ENCODE peak calls at places on chromosome 21, in four cellular contexts. F is upper lobe of left lung, Y is adrenal gland, W is HCT116. X is an unnamed sample.

GRCh38 chr21:37183749-37184148 is 83.4 kb downstream of the VPS26C start:
- DNase-seq in F (no peak), Y (no peak), W (no peak), X (no peak)

GRCh38 chr21:36891692-36892091 is 74.8 kb downstream of the HLCS start:
- DNase-seq in F (no peak), Y (no peak), W (no peak), X (no peak)

GRCh38 chr21:17003221-17003620 is 509.6 kb upstream of the CXADR start:
- DNase-seq in F (no peak), Y (no peak), W (no peak), X (no peak)

GRCh38 chr21:43938751-43939442 is 73.2 kb upstream of the TRAPPC10 start:
- DNase-seq in F (peak; percentile 85), Y (peak; percentile 90), W (peak; percentile 27), X (peak; percentile 13)

GRCh38 chr21:41112740-41113692 is 54.9 kb upstream of the BACE2 start:
- DNase-seq in F (peak; percentile 46), Y (no peak), W (no peak), X (no peak)

GRCh38 chr21:44093761-44094160 is 13.4 kb upstream of the PWP2 start:
- DNase-seq in F (no peak), Y (peak; percentile 17), W (no peak), X (no peak)

GRCh38 chr21:44000360-44000759 is 11.7 kb upstream of the TRAPPC10 start:
- DNase-seq in F (no peak), Y (no peak), W (no peak), X (no peak)

GRCh38 chr21:18285379-18285778 is 40.7 kb downstream of the CHODL start:
- DNase-seq in F (no peak), Y (no peak), W (no peak), X (no peak)

GRCh38 chr21:36948686-36949085 is 17.8 kb downstream of the HLCS start:
- DNase-seq in F (no peak), Y (no peak), W (no peak), X (no peak)

GRCh38 chr21:36606292-36606982 is 92.5 kb upstream of the SIM2 start:
- DNase-seq in F (no peak), Y (no peak), W (no peak), X (no peak)

GRCh38 chr21:15686506-15686905 is 43.3 kb upstream of the USP25 start:
- DNase-seq in F (no peak), Y (no peak), W (no peak), X (no peak)

GRCh38 chr21:42467613-42467983 is 28.4 kb downstream of the RSPH1 start:
- DNase-seq in F (no peak), Y (no peak), W (no peak), X (no peak)

GRCh38 chr21:42461881-42462877 is 33.8 kb downstream of the RSPH1 start:
- DNase-seq in F (peak; percentile 36), Y (no peak), W (no peak), X (no peak)

GRCh38 chr21:42463861-42464515 is 32.0 kb downstream of the RSPH1 start:
- DNase-seq in F (peak; percentile 62), Y (peak; percentile 66), W (peak; percentile 92), X (no peak)

GRCh38 chr21:42466700-42467612 is 29.1 kb downstream of the RSPH1 start:
- DNase-seq in F (peak; percentile 22), Y (peak; percentile 60), W (peak; percentile 23), X (no peak)

DNA sequence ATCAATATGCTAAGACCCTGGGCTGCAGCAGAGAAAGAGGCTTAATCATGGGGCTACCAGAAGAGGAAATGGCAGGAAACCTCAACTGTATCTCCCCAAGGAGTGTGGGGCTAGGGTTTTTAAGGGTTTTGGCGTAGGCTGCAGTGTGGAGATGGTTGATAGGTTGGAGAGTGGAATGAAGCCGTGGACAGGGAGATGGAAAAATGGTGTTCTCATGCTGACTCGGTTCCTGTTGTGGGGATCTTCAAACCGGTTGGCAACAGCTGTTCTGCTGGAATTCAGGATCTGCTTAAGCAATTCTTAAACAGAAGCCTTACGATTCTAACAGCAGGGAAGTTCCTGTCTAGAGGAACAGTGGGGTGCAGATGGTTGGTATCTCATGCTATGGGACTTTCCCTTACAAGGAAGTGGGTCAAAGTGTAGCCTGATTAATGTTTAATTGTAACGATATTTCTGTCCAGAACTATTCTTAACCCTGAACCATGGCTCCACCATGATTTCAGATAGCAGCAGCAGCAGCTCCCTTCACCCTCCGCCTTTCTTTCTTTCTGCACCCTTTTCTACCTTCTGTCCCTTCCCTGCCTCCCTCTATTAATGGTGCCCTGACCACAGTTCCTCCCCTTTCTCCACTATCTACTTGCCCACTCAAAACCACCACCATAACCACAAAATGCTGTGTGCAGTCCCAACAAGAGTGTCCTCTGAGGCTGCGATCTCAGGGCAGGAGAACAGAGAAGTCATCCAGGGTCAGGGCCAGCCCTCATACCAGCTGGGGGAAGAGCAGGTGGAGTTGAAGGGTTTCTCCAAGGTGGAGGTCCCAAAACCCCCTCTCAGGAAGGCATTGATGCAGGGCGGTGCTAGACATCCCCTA is 30.8 kb downstream of the RSPH1 start:
- DNase-seq in F (peak; percentile 21), Y (no peak), W (no peak), X (no peak)
- TF ChIP-seq POLR2A in F (no peak), Y (no peak), W (no peak), X (no peak)

GRCh38 chr21:39315603-39316002 is 2.2 kb upstream of the BRWD1 start:
- DNase-seq in F (no peak), Y (no peak), W (no peak), X (no peak)
- H3K4me1 ChIP-seq in F (peaks cover 26% of the 10 kb centered on the region), Y (peaks cover 31% of the 10 kb centered on the region), W (peaks cover 10% of the 10 kb centered on the region), X (peaks cover 46% of the 10 kb centered on the region)

GRCh38 chr21:32474179-32475059 is 61.9 kb downstream of the EVA1C start:
- DNase-seq in F (no peak), Y (no peak), W (no peak), X (no peak)
- H3K4me3 ChIP-seq in F (no peak overlapping the region), Y (no peak overlapping the region), W (no peak overlapping the region), X (no peak overlapping the region)

GRCh38 chr21:33229776-33230517 is at the start of gene IFNAR2:
- DNase-seq in F (peak; percentile 80), Y (peak; percentile 64), W (peak; percentile 18), X (no peak)
- TF ChIP-seq POLR2A in F (peak; percentile 91), Y (peak; percentile 60), W (no peak), X (peak; percentile 84)

DNA sequence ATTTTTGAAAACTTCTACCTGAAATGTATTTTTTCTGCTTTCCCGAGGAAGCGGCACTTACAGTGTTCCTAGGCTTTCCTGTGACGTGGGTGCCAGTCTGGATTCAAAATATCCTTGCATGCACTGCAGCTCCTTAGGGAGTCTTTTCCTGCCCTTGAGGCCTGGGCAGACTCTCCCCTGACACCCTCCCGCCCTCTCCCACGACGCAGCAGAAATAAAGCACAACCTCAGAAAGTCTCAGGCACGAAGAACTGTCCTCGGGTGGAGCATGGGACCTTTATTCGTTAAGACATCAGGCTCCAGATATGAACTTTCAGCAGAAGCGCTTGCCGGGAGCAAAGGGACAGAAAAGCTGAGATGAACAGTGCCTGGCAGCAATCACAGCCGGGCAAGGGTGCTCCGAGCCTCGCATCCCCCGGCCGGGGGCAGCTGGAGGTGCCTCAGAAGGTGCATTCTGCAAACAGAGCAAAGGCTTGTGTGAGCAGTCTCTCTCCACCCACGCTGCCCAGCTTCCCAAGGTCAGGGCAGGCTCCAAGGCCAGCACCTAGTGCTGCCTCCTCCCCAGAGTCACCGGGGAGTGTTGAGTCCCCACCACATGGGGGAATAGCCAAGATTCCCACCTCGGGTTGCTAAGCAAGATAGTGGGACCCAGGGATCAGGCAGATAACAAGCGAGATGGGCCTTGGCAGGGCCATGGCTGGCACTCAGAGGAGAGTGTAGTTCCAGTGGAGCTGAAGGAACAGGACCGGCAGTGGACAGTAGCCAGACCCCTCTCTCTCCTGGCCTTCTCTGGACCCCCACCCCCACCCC is 3.2 kb downstream of the TFF3 start:
- DNase-seq in F (no peak), Y (peak; percentile 31), W (no peak), X (no peak)
- H3K4me1 ChIP-seq in F (peaks cover 25% of the 10 kb centered on the region), Y (peaks cover 4% of the 10 kb centered on the region), W (no peaks in the 10 kb centered on the region), X (peaks cover 6% of the 10 kb centered on the region)

GRCh38 chr21:45299026-45299863 is 11.6 kb upstream of the POFUT2 start:
- DNase-seq in F (no peak), Y (peak; percentile 15), W (no peak), X (no peak)
- H3K4me3 ChIP-seq in F (no peak overlapping the region), Y (no peak overlapping the region), W (no peak overlapping the region), X (no peak overlapping the region)

GRCh38 chr21:45152265-45152746 is 77.9 kb downstream of the ADARB1 start:
- DNase-seq in F (peak; percentile 73), Y (no peak), W (no peak), X (no peak)
- TF ChIP-seq POLR2A in F (no peak), Y (no peak), W (no peak), X (no peak)

GRCh38 chr21:35206141-35207125 is 157.3 kb upstream of the RUNX1 start:
- DNase-seq in F (no peak), Y (no peak), W (no peak), X (no peak)
- H3K4me1 ChIP-seq in F (peaks cover 14% of the 10 kb centered on the region), Y (no peaks in the 10 kb centered on the region), W (peaks cover 3% of the 10 kb centered on the region), X (peaks cover 10% of the 10 kb centered on the region)

GRCh38 chr21:46326110-46326703 is 2.3 kb downstream of the PCNT start:
- DNase-seq in F (no peak), Y (no peak), W (no peak), X (no peak)
- H3K4me3 ChIP-seq in F (no peak overlapping the region), Y (no peak overlapping the region), W (no peak overlapping the region), X (no peak overlapping the region)

GRCh38 chr21:29299046-29299905 is 554 bp downstream of the BACH1 start:
- DNase-seq in F (peak; percentile 71), Y (peak; percentile 59), W (no peak), X (no peak)
- TF ChIP-seq POLR2A in F (no peak), Y (no peak), W (no peak), X (no peak)